ENCODE peak calls at places on chromosomes 11 and 22, in five cellular contexts. S is GM12878, U is SK-N-SH, Z is K562, O is HCT116. H is an unnamed sample.
A peak's percentile ranks its signal among the peaks of the same experiment; 100 is the strongest.

GRCh38 chr11:96307748-96308133 is 35.3 kb downstream of the MAML2 start:
- DNase-seq in Z (no peak), S (no peak), U (no peak), O (peak; percentile 84), H (no peak)

GRCh38 chr11:50214376-50214775 is 181.7 kb downstream of the OR4C45 start:
- DNase-seq in O (no peak), S (no peak), U (no peak), Z (no peak), H (no peak)

GRCh38 chr11:112962854-112963367 is 1.7 kb downstream of the NCAM1 start:
- DNase-seq in O (no peak), Z (no peak), S (no peak), U (peak; percentile 85), H (peak; percentile 71)

GRCh38 chr11:30128269-30128932 is 102.4 kb upstream of the FSHB start:
- DNase-seq in O (peak; percentile 12), S (no peak), Z (peak; percentile 11), U (peak; percentile 20), H (peak; percentile 68)

GRCh38 chr22:41574847-41575381 is 14.1 kb downstream of the CSDC2 start:
- DNase-seq in Z (peak; percentile 34), S (no peak), O (no peak), U (no peak), H (no peak)

GRCh38 chr22:37079668-37080171 is 28.2 kb downstream of the KCTD17 start:
- DNase-seq in U (no peak), Z (peak; percentile 26), S (no peak), O (no peak), H (no peak)

GRCh38 chr11:14022251-14022650 is 59.7 kb downstream of the SPON1 start:
- DNase-seq in S (no peak), U (no peak), O (no peak), Z (no peak), H (no peak)

GRCh38 chr11:131404010-131404409 is 33.6 kb downstream of the NTM start:
- DNase-seq in S (no peak), O (no peak), U (no peak), Z (no peak), H (no peak)

GRCh38 chr11:33490842-33491370 is 209.7 kb downstream of the C11orf91 start:
- DNase-seq in O (no peak), U (no peak), S (no peak), Z (no peak), H (no peak)

GRCh38 chr11:100810146-100810545 is 123.1 kb downstream of the ARHGAP42 start:
- DNase-seq in O (no peak), S (no peak), U (no peak), Z (no peak), H (no peak)

GRCh38 chr11:77589181-77589520 is 602 bp upstream of the AQP11 start:
- DNase-seq in Z (no peak), U (no peak), O (no peak), S (no peak), H (no peak)

GRCh38 chr11:33045551-33046255 is 6.3 kb downstream of the TCP11L1 start:
- DNase-seq in Z (no peak), S (no peak), O (no peak), U (no peak), H (no peak)

GRCh38 chr11:46332568-46333128 is 14.6 kb upstream of the DGKZ start:
- DNase-seq in U (peak; percentile 80), Z (no peak), S (no peak), O (no peak), H (peak; percentile 77)

GRCh38 chr11:103085758-103086365 is 6.1 kb downstream of the DCUN1D5 start:
- DNase-seq in O (no peak), U (no peak), S (no peak), Z (no peak), H (no peak)

GRCh38 chr11:70703141-70704052 is 305.1 kb downstream of the CTTN start:
- DNase-seq in U (no peak), Z (no peak), S (no peak), O (no peak), H (peak; percentile 70)

GRCh38 chr22:19181786-19182471 is 3.4 kb upstream of the SLC25A1 start:
- DNase-seq in O (no peak), U (no peak), Z (no peak), S (no peak), H (no peak)

GRCh38 chr11:9302448-9302847 is 11.9 kb downstream of the TMEM41B start:
- DNase-seq in U (no peak), S (no peak), Z (no peak), O (no peak), H (no peak)

GRCh38 chr22:31343235-31344191 is 2.6 kb downstream of the PATZ1 start:
- DNase-seq in O (no peak), Z (peak; percentile 15), U (peak; percentile 67), S (no peak), H (peak; percentile 92)

GRCh38 chr11:112460141-112460540 is 199.5 kb upstream of the PLET1 start:
- DNase-seq in S (no peak), U (no peak), O (no peak), Z (no peak), H (no peak)

GRCh38 chr11:36775157-36775556 is 177.1 kb upstream of the RAG2 start:
- DNase-seq in U (no peak), O (no peak), Z (no peak), S (no peak), H (no peak)

GRCh38 chr11:100177651-100178050 is 509.4 kb upstream of the ARHGAP42 start:
- DNase-seq in U (no peak), O (no peak), Z (no peak), S (no peak), H (no peak)

GRCh38 chr11:67060111-67060522 is 3.5 kb downstream of the RHOD start:
- DNase-seq in S (no peak), Z (no peak), U (no peak), O (no peak), H (no peak)

GRCh38 chr11:19474954-19475811 is 234.4 kb upstream of the E2F8 start:
- DNase-seq in O (no peak), S (peak; percentile 76), U (peak; percentile 26), Z (no peak), H (no peak)

GRCh38 chr11:69312418-69313399 is 18.8 kb downstream of the MYEOV start:
- DNase-seq in O (no peak), Z (no peak), S (no peak), U (no peak), H (no peak)

GRCh38 chr22:48923165-48923875 is 904.4 kb downstream of the BRD1 start:
- DNase-seq in S (no peak), U (no peak), O (no peak), Z (no peak), H (no peak)
- TF ChIP-seq REST in S (no peak), U (no peak), O (no peak), Z (no peak), H (no peak)

DNA sequence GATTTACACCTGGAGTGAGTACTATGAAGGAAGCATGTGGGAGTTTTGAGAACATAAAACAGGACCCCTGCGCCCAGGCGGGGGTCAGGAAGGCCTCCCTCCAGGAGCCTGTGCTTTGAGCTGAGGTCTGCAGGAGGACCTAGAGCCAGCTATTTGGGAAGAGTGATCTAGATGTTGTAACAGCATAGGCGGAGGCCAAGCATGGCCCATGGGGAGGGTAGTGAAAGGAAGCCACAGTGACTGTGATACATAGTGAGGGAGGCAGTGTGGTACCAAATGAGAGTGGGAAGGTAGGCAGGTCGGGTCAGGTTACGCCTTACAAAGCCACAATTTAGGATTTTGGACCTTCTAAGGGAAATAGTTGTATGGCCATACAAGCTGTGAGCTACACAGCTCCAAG is 147.5 kb downstream of the PARVA start:
- DNase-seq in O (no peak), U (no peak), Z (no peak), S (no peak), H (no peak)
- TF ChIP-seq REST in O (no peak), U (no peak), Z (no peak), S (no peak), H (no peak)

GRCh38 chr11:2406476-2406875 is 5.9 kb downstream of the TSSC4 start:
- DNase-seq in O (no peak), U (no peak), Z (no peak), S (no peak), H (no peak)
- TF ChIP-seq REST in O (no peak), U (no peak), Z (no peak), S (no peak), H (no peak)

GRCh38 chr11:121651267-121651625 is 198.5 kb upstream of the SORL1-AS1 start:
- DNase-seq in S (no peak), U (no peak), Z (no peak), O (no peak), H (no peak)
- TF ChIP-seq REST in S (no peak), U (no peak), Z (no peak), O (no peak), H (no peak)

GRCh38 chr11:114157476-114158050 is 98.1 kb downstream of the ZBTB16 start:
- DNase-seq in U (no peak), S (no peak), Z (no peak), O (no peak), H (no peak)
- TF ChIP-seq REST in U (no peak), S (no peak), Z (no peak), O (no peak), H (no peak)

GRCh38 chr11:2584434-2584811 is 115.4 kb downstream of the KCNQ1OT1 start:
- DNase-seq in O (no peak), S (no peak), Z (no peak), U (no peak), H (no peak)

GRCh38 chr11:2584812-2585565 is 114.8 kb downstream of the KCNQ1OT1 start:
- DNase-seq in S (no peak), O (no peak), Z (no peak), U (peak; percentile 12), H (no peak)

GRCh38 chr11:2582958-2583604 is 116.7 kb downstream of the KCNQ1OT1 start:
- DNase-seq in S (no peak), Z (no peak), U (no peak), O (no peak), H (no peak)

GRCh38 chr11:2582436-2582931 is 117.3 kb downstream of the KCNQ1OT1 start:
- DNase-seq in O (no peak), S (no peak), U (peak; percentile 81), Z (no peak), H (no peak)

GRCh38 chr11:2583605-2583958 is 116.2 kb downstream of the KCNQ1OT1 start:
- DNase-seq in U (peak; percentile 20), O (no peak), S (no peak), Z (no peak), H (no peak)
- TF ChIP-seq REST in U (no peak), O (no peak), S (no peak), Z (no peak), H (no peak)

GRCh38 chr11:59069082-59069481 is 17.0 kb upstream of the GLYATL1B start:
- DNase-seq in O (no peak), S (no peak), Z (no peak), U (no peak), H (no peak)
- TF ChIP-seq REST in O (no peak), S (no peak), Z (no peak), U (no peak), H (no peak)